ENCODE peak calls at places on chromosomes 3 and 15, in five cellular contexts. K is H1, S is HepG2, C is K562, M is GM12878. H is an unnamed sample.

GRCh38 chr15:33963831-33964664 is 4.2 kb upstream of the CHRM5 start:
- DNase-seq in K (no peak), S (peak; percentile 5), C (peak; percentile 22), M (no peak), H (peak; percentile 12)

GRCh38 chr15:78067328-78068241 is 9.9 kb downstream of the TBC1D2B start:
- DNase-seq in K (no peak), S (no peak), C (no peak), M (no peak), H (no peak)

GRCh38 chr3:171306631-171307030 is 153.6 kb downstream of the TNIK start:
- DNase-seq in K (no peak), S (no peak), C (no peak), M (no peak), H (no peak)

GRCh38 chr3:135000465-135000864 is 205.4 kb downstream of the EPHB1 start:
- DNase-seq in K (no peak), S (no peak), C (no peak), M (no peak), H (no peak)

GRCh38 chr3:171221597-171221996 is 195.1 kb upstream of the SLC2A2 start:
- DNase-seq in K (no peak), S (no peak), C (no peak), M (no peak), H (no peak)

GRCh38 chr15:77440378-77440999 is 19.8 kb downstream of the HMG20A start:
- DNase-seq in K (no peak), S (no peak), C (no peak), M (peak; percentile 48), H (no peak)

GRCh38 chr3:100902572-100902971 is 90.6 kb downstream of the ABI3BP start:
- DNase-seq in K (no peak), S (no peak), C (no peak), M (no peak), H (no peak)

GRCh38 chr15:27170866-27171265 is 199.9 kb downstream of the GABRG3 start:
- DNase-seq in K (no peak), S (no peak), C (no peak), M (no peak), H (no peak)

GRCh38 chr3:197012021-197012883 is 17.4 kb downstream of the MELTF start:
- DNase-seq in K (no peak), S (no peak), C (no peak), M (no peak), H (no peak)

GRCh38 chr3:195182470-195182795 is 88.5 kb downstream of the XXYLT1 start:
- DNase-seq in K (no peak), S (no peak), C (no peak), M (no peak), H (no peak)

GRCh38 chr3:159817571-159817970 is 171.1 kb upstream of the IL12A start:
- DNase-seq in K (no peak), S (no peak), C (no peak), M (no peak), H (no peak)

GRCh38 chr15:60478633-60479360 is at the start of gene ICE2:
- DNase-seq in K (peak; percentile 76), S (peak; percentile 89), C (peak; percentile 90), M (peak; percentile 81), H (peak; percentile 81)

GRCh38 chr15:73936181-73936580 is 9.9 kb downstream of the LOXL1 start:
- DNase-seq in K (no peak), S (no peak), C (no peak), M (no peak), H (no peak)

GRCh38 chr3:107128942-107129341 is 248.3 kb upstream of the CCDC54 start:
- DNase-seq in K (no peak), S (no peak), C (no peak), M (no peak), H (no peak)

GRCh38 chr3:66830301-66830700 is 167.8 kb upstream of the KBTBD8 start:
- DNase-seq in K (no peak), S (no peak), C (no peak), M (no peak), H (no peak)

GRCh38 chr3:181336597-181336996 is 347.1 kb upstream of the DNAJC19 start:
- DNase-seq in K (no peak), S (no peak), C (no peak), M (no peak), H (no peak)

GRCh38 chr3:8845641-8846040 is 76.2 kb upstream of the OXTR start:
- DNase-seq in K (no peak), S (no peak), C (no peak), M (no peak), H (no peak)

GRCh38 chr3:1079641-1080040 is 13.2 kb upstream of the CNTN6 start:
- DNase-seq in K (no peak), S (no peak), C (no peak), M (no peak), H (no peak)

GRCh38 chr3:159854500-159855124 is 134.0 kb upstream of the IL12A start:
- DNase-seq in K (no peak), S (peak; percentile 3), C (no peak), M (no peak), H (peak; percentile 59)

GRCh38 chr15:84598250-84598649 is 2.6 kb upstream of the ZSCAN2 start:
- DNase-seq in K (no peak), S (no peak), C (no peak), M (no peak), H (no peak)

GRCh38 chr3:55461896-55462295 is 25.2 kb downstream of the WNT5A start:
- DNase-seq in K (no peak), S (no peak), C (no peak), M (no peak), H (no peak)

GRCh38 chr3:31103623-31104180 is 209.2 kb upstream of the GADL1 start:
- DNase-seq in K (no peak), S (no peak), C (no peak), M (no peak), H (no peak)

DNA sequence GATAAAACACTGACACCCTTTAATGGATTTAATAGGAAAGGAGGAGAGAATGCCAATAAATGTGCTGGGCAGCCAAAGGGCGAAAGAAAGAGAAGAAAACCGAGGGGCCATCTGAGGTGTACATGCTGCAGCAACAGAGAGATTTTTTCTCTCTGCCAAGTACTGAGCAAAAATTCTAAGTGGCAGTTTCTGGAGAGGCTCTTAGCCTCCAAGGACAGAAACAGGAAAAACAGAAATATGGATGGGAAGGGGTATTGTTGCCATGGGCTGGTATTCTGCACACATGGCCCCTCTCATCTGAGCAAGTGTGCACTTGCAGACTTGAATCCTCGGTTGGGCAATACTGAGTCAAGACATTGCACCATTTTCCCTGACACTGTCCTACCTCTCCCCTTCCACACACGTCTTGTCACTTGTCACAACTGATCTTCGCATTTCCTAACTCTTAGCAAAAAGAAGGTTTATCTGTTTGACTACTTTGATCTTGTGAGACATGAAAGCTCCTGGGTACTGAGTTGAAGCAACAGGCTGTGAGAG is 73.9 kb downstream of the PRICKLE2 start:
- DNase-seq in K (no peak), S (no peak), C (no peak), M (no peak), H (no peak)
- TF ChIP-seq SRF in K (no peak), S (no peak), C (no peak), M (no peak), H (no peak)

GRCh38 chr3:28590216-28590615 is 241.6 kb upstream of the AZI2 start:
- DNase-seq in K (no peak), S (no peak), C (no peak), M (no peak), H (no peak)

GRCh38 chr3:28587723-28588122 is 239.1 kb upstream of the AZI2 start:
- DNase-seq in K (no peak), S (no peak), C (no peak), M (no peak), H (no peak)

GRCh38 chr3:28586325-28586724 is 237.7 kb upstream of the AZI2 start:
- DNase-seq in K (no peak), S (no peak), C (no peak), M (no peak), H (no peak)

GRCh38 chr3:28595364-28595763 is 246.7 kb upstream of the AZI2 start:
- DNase-seq in K (no peak), S (no peak), C (no peak), M (no peak), H (no peak)

GRCh38 chr3:28590851-28591250 is 242.2 kb upstream of the AZI2 start:
- DNase-seq in K (no peak), S (no peak), C (no peak), M (no peak), H (no peak)
- H3K4me2 ChIP-seq in K (no peak overlapping the region), S (no peak overlapping the region), C (no peak overlapping the region), M (no peak overlapping the region), H (no peak overlapping the region)

GRCh38 chr3:186946756-186947375 is 16.5 kb downstream of the ST6GAL1 start:
- DNase-seq in K (no peak), S (no peak), C (no peak), M (no peak), H (no peak)

GRCh38 chr3:186951640-186952552 is 21.6 kb downstream of the ST6GAL1 start:
- DNase-seq in K (no peak), S (no peak), C (no peak), M (no peak), H (no peak)

GRCh38 chr3:186953011-186953487 is 22.7 kb downstream of the ST6GAL1 start:
- DNase-seq in K (no peak), S (no peak), C (no peak), M (no peak), H (no peak)

GRCh38 chr3:186950402-186951093 is 20.2 kb downstream of the ST6GAL1 start:
- DNase-seq in K (no peak), S (no peak), C (no peak), M (no peak), H (no peak)

DNA sequence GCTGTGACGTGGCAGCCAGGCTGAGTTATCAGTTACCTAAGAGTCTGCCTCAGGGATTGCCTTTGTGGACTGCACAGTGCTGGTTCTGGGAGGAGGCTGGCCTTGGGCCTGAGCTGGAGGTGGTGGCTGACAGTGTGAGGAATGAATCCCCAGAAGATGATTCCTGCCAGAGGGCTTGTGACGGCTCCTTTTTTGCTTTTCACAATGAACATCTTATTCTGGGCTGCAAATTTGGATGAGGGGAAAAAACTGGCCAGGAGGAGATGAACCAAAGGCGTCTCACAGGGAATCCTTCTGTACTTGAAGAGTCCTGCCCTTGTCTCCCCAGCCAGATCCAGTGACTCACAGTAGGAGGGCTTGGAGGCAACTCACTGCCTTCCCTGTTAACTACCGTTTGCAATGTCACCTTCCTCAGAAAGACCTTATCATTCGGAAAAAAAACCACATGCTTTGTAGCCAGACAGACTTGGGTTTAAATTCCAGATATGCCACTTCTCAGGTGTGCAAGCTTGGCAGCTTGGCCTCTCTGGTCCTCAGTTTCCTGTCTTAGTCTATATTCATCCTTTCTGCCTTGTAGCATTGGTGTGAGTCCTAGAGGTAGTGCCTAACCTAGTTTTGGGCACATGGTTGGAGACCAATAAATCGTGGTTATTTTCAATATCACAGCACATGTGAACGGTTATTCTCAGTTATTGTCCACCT is 19.1 kb downstream of the ST6GAL1 start:
- DNase-seq in K (no peak), S (no peak), C (peak; percentile 83), M (no peak), H (no peak)
- TF ChIP-seq SRF in K (no peak), S (no peak), C (no peak), M (no peak), H (no peak)

GRCh38 chr15:72566973-72567372 is 87.5 kb upstream of the GOLGA6B start:
- DNase-seq in K (no peak), S (no peak), C (no peak), M (no peak), H (no peak)

GRCh38 chr15:72559781-72560180 is 85.7 kb downstream of the ARIH1 start:
- DNase-seq in K (no peak), S (no peak), C (no peak), M (no peak), H (no peak)

DNA sequence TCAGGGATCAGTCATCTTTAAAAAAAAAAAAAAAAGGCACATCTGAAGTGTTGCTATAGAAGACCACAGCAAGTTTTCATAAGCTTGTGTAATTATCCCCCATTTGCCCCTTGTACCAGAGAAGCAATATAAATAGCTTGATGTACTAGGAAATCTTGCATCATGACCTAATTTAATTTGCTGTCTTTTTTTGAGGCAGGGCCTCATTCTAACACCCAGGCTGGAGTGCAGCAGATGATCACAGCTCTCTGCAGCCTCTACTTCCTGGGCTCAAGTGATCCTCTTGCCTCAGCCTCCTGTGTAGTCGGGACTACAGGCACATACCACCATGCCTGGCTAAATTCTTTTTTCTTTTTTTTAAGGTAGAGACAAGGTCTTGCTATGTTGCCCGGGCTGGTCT is 88.7 kb downstream of the ARIH1 start:
- DNase-seq in K (no peak), S (no peak), C (no peak), M (no peak), H (no peak)
- H3K4me2 ChIP-seq in K (no peak overlapping the region), S (no peak overlapping the region), C (no peak overlapping the region), M (no peak overlapping the region), H (no peak overlapping the region)

H was measured in HCT116.